ENCODE peak calls at places on chromosomes 16 and 17, in eight cellular contexts. E, K, M, B, W, D, G and J are unnamed samples. For H3K9me3, the result is how much of the 10 kb centered on the place peaks cover.

GRCh38 chr17:17661134-17661533 is 20.1 kb upstream of the RAI1 start:
- DNase-seq in D (no peak), K (no peak), M (no peak), E (no peak), G (no peak), B (no peak), W (no peak), J (no peak)

GRCh38 chr17:58527949-58528348 is 13.5 kb upstream of the MTMR4 start:
- DNase-seq in E (no peak), D (no peak), G (no peak), M (no peak), K (no peak), W (no peak), B (no peak), J (no peak)

GRCh38 chr16:8667492-8667891 is 6.9 kb upstream of the ABAT start:
- DNase-seq in E (no peak), K (no peak), W (no peak), M (no peak), B (no peak), D (no peak), G (no peak), J (no peak)

GRCh38 chr17:58669853-58670252 is 22.0 kb downstream of the TEX14 start:
- DNase-seq in K (no peak), W (no peak), B (no peak), M (no peak), G (no peak), D (no peak), E (no peak), J (no peak)

GRCh38 chr17:20310481-20310880 is 156.9 kb downstream of the LGALS9B start:
- DNase-seq in K (no peak), W (no peak), E (no peak), D (no peak), B (no peak), G (no peak), M (no peak), J (no peak)

GRCh38 chr17:61645898-61646297 is 54.9 kb upstream of the NACA2 start:
- DNase-seq in D (no peak), M (no peak), K (no peak), W (no peak), B (no peak), G (no peak), E (no peak), J (no peak)

GRCh38 chr17:49035470-49036269 is 38.5 kb downstream of the IGF2BP1 start:
- DNase-seq in G (peak), E (peak), M (peak), W (no peak), D (peak), B (no peak), K (peak), J (peak)

GRCh38 chr17:65297384-65297783 is 160.2 kb downstream of the RGS9 start:
- DNase-seq in G (no peak), K (no peak), D (no peak), B (no peak), E (no peak), M (no peak), W (no peak), J (no peak)

GRCh38 chr17:4247981-4248388 is 15.8 kb downstream of the ANKFY1 start:
- DNase-seq in W (no peak), B (no peak), G (no peak), M (no peak), D (no peak), K (peak), E (no peak), J (peak)

GRCh38 chr17:969767-970387 is 9.7 kb downstream of the NXN start:
- DNase-seq in W (no peak), M (no peak), B (peak), G (peak), K (no peak), D (no peak), E (no peak), J (no peak)

GRCh38 chr17:4708436-4708835 is 2.0 kb upstream of the ARRB2 start:
- DNase-seq in K (no peak), E (no peak), W (no peak), M (no peak), B (no peak), D (peak), G (no peak), J (no peak)

GRCh38 chr17:12620200-12620720 is 45.4 kb upstream of the MYOCD start:
- DNase-seq in B (no peak), D (no peak), W (no peak), E (no peak), K (no peak), G (no peak), M (no peak), J (no peak)

GRCh38 chr17:9817086-9817485 is 4.8 kb downstream of the GSG1L2 start:
- DNase-seq in K (peak), G (peak), W (no peak), E (no peak), D (peak), M (no peak), B (no peak), J (peak)

GRCh38 chr16:17836868-17837602 is 366.3 kb upstream of the XYLT1 start:
- DNase-seq in B (no peak), E (peak), G (no peak), D (peak), M (no peak), W (no peak), K (no peak), J (no peak)

GRCh38 chr16:73872856-73873255 is 423.8 kb upstream of the PSMD7 start:
- DNase-seq in E (no peak), W (no peak), D (no peak), B (no peak), M (no peak), K (no peak), G (no peak), J (no peak)

GRCh38 chr16:31348578-31348977 is 6.4 kb upstream of the ITGAX start:
- DNase-seq in E (no peak), G (no peak), B (no peak), D (no peak), W (no peak), K (no peak), M (no peak), J (no peak)

GRCh38 chr17:35973333-35974260 is 7.7 kb downstream of the CCL16 start:
- DNase-seq in W (no peak), M (no peak), K (no peak), E (no peak), D (no peak), B (no peak), G (no peak), J (no peak)

GRCh38 chr16:52553322-52553721 is 6.4 kb upstream of the TOX3 start:
- DNase-seq in K (no peak), M (no peak), W (no peak), B (no peak), E (no peak), G (no peak), D (no peak), J (no peak)

GRCh38 chr17:29734640-29735039 is 111.9 kb upstream of the CORO6 start:
- DNase-seq in W (no peak), D (no peak), K (no peak), E (no peak), M (no peak), B (no peak), G (no peak), J (no peak)

GRCh38 chr16:49785970-49786369 is 69.9 kb downstream of the ZNF423 start:
- DNase-seq in G (no peak), B (no peak), M (no peak), W (no peak), D (no peak), E (no peak), K (no peak), J (no peak)

GRCh38 chr16:14374451-14375131 is 255.5 kb downstream of the PARN start:
- DNase-seq in M (no peak), E (no peak), G (no peak), D (no peak), B (no peak), W (no peak), K (no peak), J (no peak)

GRCh38 chr16:9302102-9302501 is 210.7 kb downstream of the HAPSTR1 start:
- DNase-seq in G (no peak), B (no peak), E (no peak), D (no peak), K (no peak), M (no peak), W (no peak), J (peak)

GRCh38 chr16:9090101-9090959 is 1.1 kb upstream of the HAPSTR1 start:
- DNase-seq in G (peak), M (peak), W (peak), D (peak), E (no peak), K (peak), B (peak), J (peak)

GRCh38 chr16:57798953-57799618 is 3.2 kb downstream of the KIFC3 start:
- DNase-seq in D (no peak), M (no peak), B (no peak), G (peak), K (peak), E (no peak), W (no peak), J (no peak)

GRCh38 chr17:44398692-44399691 is 9.5 kb upstream of the ITGA2B start:
- DNase-seq in M (no peak), G (no peak), D (peak), K (no peak), W (no peak), E (no peak), B (no peak), J (no peak)
- TF ChIP-seq EP300 in M (no peak), G (no peak), D (no peak), K (no peak), W (no peak), E (no peak), B (no peak), J (no peak)

GRCh38 chr16:35689764-35690163 is 2230.4 kb downstream of the TP53TG3F start:
- DNase-seq in M (no peak), D (no peak), W (peak), B (no peak), E (no peak), G (no peak), K (no peak), J (no peak)
- H3K9me3 ChIP-seq in M (under half), D (half or more), W (under half), B (under half), E (under half), G (under half), K (half or more), J (under half)

GRCh38 chr17:27572665-27573064 is 58.3 kb upstream of the LGALS9 start:
- DNase-seq in E (no peak), W (no peak), B (no peak), K (no peak), G (no peak), D (no peak), M (no peak), J (no peak)
- TF ChIP-seq EP300 in E (no peak), W (no peak), B (no peak), K (no peak), G (no peak), D (no peak), M (no peak), J (no peak)

GRCh38 chr17:22441776-22442175 is 749.5 kb downstream of the KCNJ18 start:
- DNase-seq in W (no peak), M (no peak), E (no peak), K (no peak), G (no peak), D (no peak), B (no peak), J (no peak)
- H3K9me3 ChIP-seq in W (under half), M (under half), E (under half), K (under half), G (under half), D (half or more), B (under half), J (under half)

GRCh38 chr16:67459858-67460144 is 21.2 kb downstream of the ATP6V0D1 start:
- DNase-seq in B (no peak), E (no peak), D (no peak), K (no peak), M (peak), G (no peak), W (no peak), J (no peak)

GRCh38 chr16:67458121-67458641 is 22.8 kb downstream of the ATP6V0D1 start:
- DNase-seq in E (no peak), W (no peak), B (no peak), M (no peak), K (no peak), D (no peak), G (no peak), J (no peak)

GRCh38 chr16:67457611-67458010 is 23.3 kb downstream of the ATP6V0D1 start:
- DNase-seq in B (no peak), W (no peak), M (no peak), D (no peak), G (no peak), K (no peak), E (no peak), J (no peak)

GRCh38 chr16:67460168-67460567 is 20.8 kb downstream of the ATP6V0D1 start:
- DNase-seq in D (no peak), M (no peak), E (no peak), G (no peak), K (no peak), W (no peak), B (no peak), J (no peak)

GRCh38 chr16:67459066-67459857 is 21.7 kb downstream of the ATP6V0D1 start:
- DNase-seq in W (no peak), K (peak), D (no peak), M (no peak), B (no peak), G (peak), E (no peak), J (peak)
- TF ChIP-seq EP300 in W (no peak), K (no peak), D (no peak), M (no peak), B (no peak), G (no peak), E (no peak), J (no peak)